ENCODE peak calls at places on chromosome 12, in six cellular contexts. One of them, this sample, is unnamed.

GRCh38 chr12:27554421-27555186 is 30.6 kb downstream of the PPFIBP1 start:
- DNase-seq in ureter: peak
- DNase-seq in lower lobe of right lung: no peak
- DNase-seq in stimulated activated CD4-positive, alpha-beta T cell treated with anti-CD3 and anti-CD28 coated beads, Interleukin-15, amount 100 ng/mL, for 24 hours: no peak
- DNase-seq in left ventricle myocardium superior: peak
- DNase-seq in hepatic stellate cell: peak
- DNase-seq in this sample: peak

GRCh38 chr12:5377997-5378596 is 53.8 kb upstream of the NTF3 start:
- DNase-seq in ureter: no peak
- DNase-seq in lower lobe of right lung: no peak
- DNase-seq in stimulated activated CD4-positive, alpha-beta T cell treated with anti-CD3 and anti-CD28 coated beads, Interleukin-15, amount 100 ng/mL, for 24 hours: no peak
- DNase-seq in left ventricle myocardium superior: no peak
- DNase-seq in hepatic stellate cell: no peak
- DNase-seq in this sample: no peak

GRCh38 chr12:39505025-39505424 is 62.1 kb upstream of the KIF21A start:
- DNase-seq in ureter: no peak
- DNase-seq in lower lobe of right lung: no peak
- DNase-seq in stimulated activated CD4-positive, alpha-beta T cell treated with anti-CD3 and anti-CD28 coated beads, Interleukin-15, amount 100 ng/mL, for 24 hours: no peak
- DNase-seq in left ventricle myocardium superior: no peak
- DNase-seq in hepatic stellate cell: no peak
- DNase-seq in this sample: no peak

GRCh38 chr12:2129076-2129475 is 76.3 kb downstream of the CACNA1C start:
- DNase-seq in ureter: no peak
- DNase-seq in lower lobe of right lung: no peak
- DNase-seq in stimulated activated CD4-positive, alpha-beta T cell treated with anti-CD3 and anti-CD28 coated beads, Interleukin-15, amount 100 ng/mL, for 24 hours: no peak
- DNase-seq in left ventricle myocardium superior: no peak
- DNase-seq in hepatic stellate cell: peak
- DNase-seq in this sample: peak

GRCh38 chr12:74890237-74890599 is 319.4 kb downstream of the KCNC2 start:
- DNase-seq in ureter: peak
- DNase-seq in lower lobe of right lung: no peak
- DNase-seq in stimulated activated CD4-positive, alpha-beta T cell treated with anti-CD3 and anti-CD28 coated beads, Interleukin-15, amount 100 ng/mL, for 24 hours: no peak
- DNase-seq in left ventricle myocardium superior: no peak
- DNase-seq in hepatic stellate cell: peak
- DNase-seq in this sample: peak

GRCh38 chr12:129716825-129717224 is 187.0 kb downstream of the TMEM132D start:
- DNase-seq in ureter: no peak
- DNase-seq in lower lobe of right lung: no peak
- DNase-seq in stimulated activated CD4-positive, alpha-beta T cell treated with anti-CD3 and anti-CD28 coated beads, Interleukin-15, amount 100 ng/mL, for 24 hours: no peak
- DNase-seq in left ventricle myocardium superior: no peak
- DNase-seq in hepatic stellate cell: no peak
- DNase-seq in this sample: no peak

GRCh38 chr12:114955414-114956014 is 271.5 kb upstream of the TBX3 start:
- DNase-seq in ureter: no peak
- DNase-seq in lower lobe of right lung: no peak
- DNase-seq in stimulated activated CD4-positive, alpha-beta T cell treated with anti-CD3 and anti-CD28 coated beads, Interleukin-15, amount 100 ng/mL, for 24 hours: no peak
- DNase-seq in left ventricle myocardium superior: no peak
- DNase-seq in hepatic stellate cell: no peak
- DNase-seq in this sample: peak

GRCh38 chr12:678747-679712 is 15.8 kb upstream of the NINJ2 start:
- DNase-seq in ureter: no peak
- DNase-seq in lower lobe of right lung: no peak
- DNase-seq in stimulated activated CD4-positive, alpha-beta T cell treated with anti-CD3 and anti-CD28 coated beads, Interleukin-15, amount 100 ng/mL, for 24 hours: peak
- DNase-seq in left ventricle myocardium superior: no peak
- DNase-seq in hepatic stellate cell: no peak
- DNase-seq in this sample: no peak

GRCh38 chr12:64395739-64396138 is 5.2 kb upstream of the C12orf56 start:
- DNase-seq in ureter: no peak
- DNase-seq in lower lobe of right lung: no peak
- DNase-seq in stimulated activated CD4-positive, alpha-beta T cell treated with anti-CD3 and anti-CD28 coated beads, Interleukin-15, amount 100 ng/mL, for 24 hours: no peak
- DNase-seq in left ventricle myocardium superior: no peak
- DNase-seq in hepatic stellate cell: no peak
- DNase-seq in this sample: no peak

GRCh38 chr12:124210991-124211577 is 83.8 kb upstream of the RFLNA start:
- DNase-seq in ureter: no peak
- DNase-seq in lower lobe of right lung: no peak
- DNase-seq in stimulated activated CD4-positive, alpha-beta T cell treated with anti-CD3 and anti-CD28 coated beads, Interleukin-15, amount 100 ng/mL, for 24 hours: no peak
- DNase-seq in left ventricle myocardium superior: no peak
- DNase-seq in hepatic stellate cell: no peak
- DNase-seq in this sample: no peak

GRCh38 chr12:89016970-89017778 is 335.1 kb downstream of the DUSP6 start:
- DNase-seq in ureter: peak
- DNase-seq in lower lobe of right lung: no peak
- DNase-seq in stimulated activated CD4-positive, alpha-beta T cell treated with anti-CD3 and anti-CD28 coated beads, Interleukin-15, amount 100 ng/mL, for 24 hours: peak
- DNase-seq in left ventricle myocardium superior: no peak
- DNase-seq in hepatic stellate cell: peak
- DNase-seq in this sample: no peak

GRCh38 chr12:19596755-19597154 is 157.5 kb downstream of the AEBP2 start:
- DNase-seq in ureter: no peak
- DNase-seq in lower lobe of right lung: no peak
- DNase-seq in stimulated activated CD4-positive, alpha-beta T cell treated with anti-CD3 and anti-CD28 coated beads, Interleukin-15, amount 100 ng/mL, for 24 hours: no peak
- DNase-seq in left ventricle myocardium superior: no peak
- DNase-seq in hepatic stellate cell: no peak
- DNase-seq in this sample: no peak

GRCh38 chr12:85580562-85581168 is 255.5 kb downstream of the RASSF9 start:
- DNase-seq in ureter: no peak
- DNase-seq in lower lobe of right lung: no peak
- DNase-seq in stimulated activated CD4-positive, alpha-beta T cell treated with anti-CD3 and anti-CD28 coated beads, Interleukin-15, amount 100 ng/mL, for 24 hours: no peak
- DNase-seq in left ventricle myocardium superior: no peak
- DNase-seq in hepatic stellate cell: no peak
- DNase-seq in this sample: no peak

GRCh38 chr12:45638386-45638785 is 91.1 kb upstream of the ARID2 start:
- DNase-seq in ureter: no peak
- DNase-seq in lower lobe of right lung: no peak
- DNase-seq in stimulated activated CD4-positive, alpha-beta T cell treated with anti-CD3 and anti-CD28 coated beads, Interleukin-15, amount 100 ng/mL, for 24 hours: no peak
- DNase-seq in left ventricle myocardium superior: no peak
- DNase-seq in hepatic stellate cell: no peak
- DNase-seq in this sample: no peak

GRCh38 chr12:77940566-77940965 is 109.9 kb downstream of the NAV3 start:
- DNase-seq in ureter: no peak
- DNase-seq in lower lobe of right lung: no peak
- DNase-seq in stimulated activated CD4-positive, alpha-beta T cell treated with anti-CD3 and anti-CD28 coated beads, Interleukin-15, amount 100 ng/mL, for 24 hours: no peak
- DNase-seq in left ventricle myocardium superior: no peak
- DNase-seq in hepatic stellate cell: no peak
- DNase-seq in this sample: no peak

GRCh38 chr12:121713257-121714155 is 954 bp downstream of the TMEM120B start:
- DNase-seq in ureter: peak
- DNase-seq in lower lobe of right lung: no peak
- DNase-seq in stimulated activated CD4-positive, alpha-beta T cell treated with anti-CD3 and anti-CD28 coated beads, Interleukin-15, amount 100 ng/mL, for 24 hours: no peak
- DNase-seq in left ventricle myocardium superior: peak
- DNase-seq in hepatic stellate cell: peak
- DNase-seq in this sample: no peak

GRCh38 chr12:6273209-6273928 is 37.1 kb upstream of the PLEKHG6 start:
- DNase-seq in ureter: no peak
- DNase-seq in lower lobe of right lung: peak
- DNase-seq in stimulated activated CD4-positive, alpha-beta T cell treated with anti-CD3 and anti-CD28 coated beads, Interleukin-15, amount 100 ng/mL, for 24 hours: no peak
- DNase-seq in left ventricle myocardium superior: no peak
- DNase-seq in hepatic stellate cell: no peak
- DNase-seq in this sample: no peak

This sample was measured in SJSA1.